ENCODE peak calls at places on chromosomes 2 and 18, in four cellular contexts. F is HCT116, D is neural progenitor cell, V is PC-3. C is an unnamed sample.

GRCh38 chr2:171855401-171855800 is 38.6 kb downstream of the SLC25A12 start:
- DNase-seq in F (no peak), D (no peak), V (no peak), C (peak)

GRCh38 chr18:46337206-46337710 is 233.1 kb downstream of the HAUS1 start:
- DNase-seq in F (no peak), D (peak), V (no peak), C (no peak)

GRCh38 chr2:215532844-215533243 is 97.0 kb upstream of the FN1 start:
- DNase-seq in F (no peak), D (no peak), V (no peak), C (no peak)

GRCh38 chr2:177315303-177315887 is 50.9 kb upstream of the NFE2L2 start:
- DNase-seq in F (no peak), D (no peak), V (no peak), C (no peak)

GRCh38 chr2:200985806-200986205 is 22.3 kb upstream of the ORC2 start:
- DNase-seq in F (no peak), D (no peak), V (no peak), C (peak)

GRCh38 chr18:47265197-47265596 is 13.7 kb upstream of the SKOR2 start:
- DNase-seq in F (no peak), D (no peak), V (peak), C (peak)

GRCh38 chr2:46460991-46461715 is 18.2 kb upstream of the TMEM247 start:
- DNase-seq in F (peak), D (peak), V (peak), C (peak)

GRCh38 chr2:176445831-176446433 is 176.7 kb downstream of the MTX2 start:
- DNase-seq in F (no peak), D (no peak), V (peak), C (peak)

GRCh38 chr18:26549103-26549485 is 741 bp upstream of the KCTD1 start:
- DNase-seq in F (no peak), D (no peak), V (peak), C (peak)

GRCh38 chr2:66550826-66551225 is 115.9 kb downstream of the MEIS1 start:
- DNase-seq in F (no peak), D (no peak), V (peak), C (no peak)

GRCh38 chr2:76472946-76473345 is 762.2 kb upstream of the GCFC2 start:
- DNase-seq in F (no peak), D (no peak), V (no peak), C (no peak)

GRCh38 chr2:232477751-232478510 is 9.7 kb downstream of the ECEL1 start:
- DNase-seq in F (no peak), D (no peak), V (no peak), C (no peak)

GRCh38 chr2:142045641-142046040 is 85.2 kb downstream of the LRP1B start:
- DNase-seq in F (no peak), D (no peak), V (no peak), C (no peak)

GRCh38 chr2:187580462-187581124 is 26.4 kb upstream of the TFPI start:
- DNase-seq in F (peak), D (peak), V (peak), C (peak)

GRCh38 chr2:46871976-46872381 is 43.6 kb downstream of the MCFD2 start:
- DNase-seq in F (no peak), D (no peak), V (no peak), C (no peak)

GRCh38 chr2:190718652-190719526 is 70.0 kb downstream of the NAB1 start:
- DNase-seq in F (peak), D (no peak), V (peak), C (peak)

GRCh38 chr18:43587538-43588153 is 310.4 kb upstream of the SYT4 start:
- DNase-seq in F (no peak), D (peak), V (peak), C (peak)

DNA sequence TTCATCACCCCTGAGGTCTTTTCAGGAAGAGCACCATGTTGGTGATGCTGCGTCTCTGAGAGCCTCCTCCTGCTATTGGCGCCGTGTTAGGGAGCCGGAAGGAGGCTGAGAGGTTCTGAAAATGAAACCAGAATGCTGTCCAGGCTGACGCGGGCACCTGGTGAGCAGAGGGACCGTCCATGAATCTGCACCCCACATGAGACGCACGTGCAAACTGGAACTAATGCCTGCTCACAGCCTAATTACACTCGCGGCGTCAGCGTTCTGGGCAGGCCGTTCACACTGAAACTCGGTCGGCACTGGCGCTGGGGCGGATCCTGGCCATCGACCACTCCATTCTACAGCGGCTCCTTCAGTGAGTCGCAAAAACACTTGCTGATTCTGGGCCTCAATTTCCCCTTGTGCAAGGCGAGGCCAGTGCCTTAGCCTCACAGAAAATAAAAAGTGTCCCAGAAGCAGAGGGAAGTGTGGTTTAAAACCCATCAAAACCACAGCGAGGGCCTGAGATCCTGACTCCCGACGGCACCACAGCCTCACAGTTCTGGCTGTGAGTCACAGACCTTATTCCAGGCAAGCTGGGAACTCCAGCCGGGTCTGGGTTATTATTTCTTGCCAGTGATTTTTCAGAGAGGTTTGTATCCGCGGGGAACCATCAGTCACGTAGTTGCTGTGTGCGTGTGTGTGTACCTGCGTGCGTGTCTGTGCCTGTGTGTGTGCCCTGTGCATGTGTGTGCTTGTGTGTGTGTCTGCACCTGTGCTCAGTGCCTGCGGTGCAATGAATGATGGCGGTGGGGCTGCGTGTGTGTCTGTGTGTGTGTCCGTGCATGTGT is 49.1 kb upstream of the CTDP1 start:
- DNase-seq in F (no peak), D (no peak), V (peak), C (no peak)
- H3K4me3 ChIP-seq in F (no peak), D (no peak), V (peak), C (no peak)

GRCh38 chr2:131035826-131036231 is 57.4 kb downstream of the FAM168B start:
- DNase-seq in F (no peak), D (no peak), V (no peak), C (peak)

GRCh38 chr2:131033786-131034121 is 59.5 kb downstream of the FAM168B start:
- DNase-seq in F (no peak), D (no peak), V (no peak), C (no peak)

GRCh38 chr2:131035112-131035825 is 58.0 kb downstream of the FAM168B start:
- DNase-seq in F (no peak), D (no peak), V (no peak), C (peak)

GRCh38 chr2:131036269-131036668 is 57.0 kb downstream of the FAM168B start:
- DNase-seq in F (no peak), D (no peak), V (no peak), C (no peak)

GRCh38 chr2:131034122-131035051 is 58.9 kb downstream of the FAM168B start:
- DNase-seq in F (no peak), D (peak), V (no peak), C (peak)
- TF ChIP-seq EZH2 in F (no peak), D (peak), V (no peak), C (no peak)

GRCh38 chr2:136238552-136239346 is 120.8 kb upstream of the CXCR4 start:
- DNase-seq in F (no peak), D (peak), V (peak), C (peak)
- TF ChIP-seq EZH2phosphoT487 in F (no peak), D (no peak), V (no peak), C (no peak)

DNA sequence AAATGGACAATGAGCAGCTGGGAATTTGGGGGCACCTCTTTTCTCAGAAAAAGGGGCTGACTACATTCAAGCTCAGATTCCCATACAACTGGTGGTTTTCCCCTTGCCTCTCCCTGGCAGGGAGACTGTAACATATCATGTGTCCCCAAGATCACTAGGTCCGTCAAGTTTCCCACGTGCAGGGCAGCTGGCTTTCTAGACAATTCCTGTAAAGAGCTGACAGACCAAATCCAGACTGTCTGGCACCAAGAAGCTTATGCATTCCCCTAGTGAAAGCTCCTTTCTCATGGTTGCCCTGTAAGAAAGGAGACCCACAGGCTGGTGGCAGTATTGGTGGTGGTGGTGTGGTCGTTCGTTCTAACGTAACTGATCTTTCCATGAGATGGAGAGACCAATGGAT is 48.8 kb downstream of the THUMPD2 start:
- DNase-seq in F (no peak), D (no peak), V (no peak), C (no peak)
- H3K4me3 ChIP-seq in F (no peak), D (no peak), V (no peak), C (no peak)

DNA sequence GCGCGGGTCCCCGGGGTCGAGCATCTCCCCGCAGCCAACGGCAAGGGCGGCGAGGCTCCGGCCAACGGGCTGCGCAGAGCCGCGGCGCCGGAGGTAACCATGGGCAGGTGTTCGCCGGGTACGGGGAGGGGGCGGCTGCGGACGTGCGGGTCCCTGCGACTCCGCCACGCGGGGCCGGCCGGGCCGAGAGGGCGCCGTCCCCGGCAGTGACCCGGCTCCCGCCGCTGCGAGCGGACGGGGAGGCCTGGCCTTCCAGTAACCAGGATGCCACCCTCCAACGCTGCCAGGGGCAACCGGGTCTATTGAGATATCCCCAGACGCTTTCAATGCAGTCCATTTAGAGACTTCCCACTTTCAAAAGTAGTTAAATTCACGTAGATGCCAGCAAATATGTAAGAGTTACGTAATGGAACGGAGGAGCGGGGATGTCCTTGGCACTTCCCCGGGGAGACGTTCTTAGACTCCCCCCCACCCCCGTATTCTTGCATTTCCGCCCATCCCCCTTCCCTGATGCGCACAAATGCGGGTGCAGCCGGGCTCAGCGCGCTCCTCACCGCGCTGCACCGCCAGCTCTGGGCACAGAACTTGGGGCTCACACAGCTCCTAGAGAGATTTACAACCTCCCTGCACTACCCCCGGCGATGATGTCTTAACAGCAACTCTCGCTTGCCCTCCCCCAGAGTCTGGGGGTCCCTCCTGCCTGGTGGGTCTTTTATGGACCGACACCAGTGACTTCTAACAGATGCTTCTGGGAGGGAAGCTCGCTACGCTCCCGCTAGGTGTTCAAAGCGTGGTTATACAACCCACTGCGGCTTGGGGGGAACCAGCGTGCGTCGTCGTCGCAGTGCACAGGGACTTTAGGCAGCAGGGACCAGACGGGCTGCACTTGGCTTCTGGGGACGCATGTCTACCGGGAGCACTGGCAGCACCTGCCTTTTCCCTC is 657 bp downstream of the SGPP2 start:
- DNase-seq in F (no peak), D (peak), V (no peak), C (no peak)
- TF ChIP-seq EZH2 in F (no peak), D (peak), V (no peak), C (no peak)